ENCODE peak calls at places on chromosomes 12 and 14, in eight cellular contexts. F, Y, M, E, I, H, B and N are unnamed samples.

GRCh38 chr12:22626429-22626828 is 1.5 kb downstream of the ETNK1 start:
- DNase-seq in M (no peak), E (no peak), F (no peak), I (no peak), B (no peak), Y (peak), H (no peak), N (no peak)

GRCh38 chr14:84162658-84163057 is 1367.3 kb upstream of the FLRT2 start:
- DNase-seq in H (no peak), E (no peak), Y (peak), I (no peak), M (peak), B (no peak), F (no peak), N (no peak)

GRCh38 chr12:108228746-108229145 is 99.7 kb downstream of the WSCD2 start:
- DNase-seq in H (no peak), F (no peak), Y (no peak), M (no peak), B (no peak), E (no peak), I (no peak), N (no peak)

GRCh38 chr12:94873368-94874085 is 130.0 kb downstream of the NDUFA12 start:
- DNase-seq in B (peak), Y (no peak), F (no peak), I (no peak), E (peak), H (no peak), M (peak), N (no peak)

GRCh38 chr14:95102678-95103039 is 54.7 kb downstream of the DICER1 start:
- DNase-seq in M (no peak), E (no peak), B (no peak), Y (peak), F (no peak), I (no peak), H (no peak), N (no peak)

GRCh38 chr12:10191865-10192264 is 13.0 kb downstream of the TMEM52B start:
- DNase-seq in H (no peak), Y (peak), F (no peak), E (no peak), I (no peak), B (no peak), M (no peak), N (no peak)

GRCh38 chr14:98931126-98931525 is 340.9 kb downstream of the BCL11B start:
- DNase-seq in E (no peak), B (no peak), F (no peak), H (no peak), Y (no peak), I (no peak), M (no peak), N (no peak)

GRCh38 chr14:101511199-101511598 is 50.1 kb upstream of the DIO3 start:
- DNase-seq in I (no peak), F (no peak), E (no peak), H (no peak), M (no peak), B (no peak), Y (no peak), N (no peak)

GRCh38 chr12:119036878-119037493 is 55.6 kb downstream of the SRRM4 start:
- DNase-seq in Y (peak), H (no peak), M (peak), E (no peak), I (no peak), B (no peak), F (no peak), N (no peak)

GRCh38 chr12:81221681-81222080 is 143.8 kb downstream of the ACSS3 start:
- DNase-seq in B (no peak), Y (no peak), F (no peak), E (no peak), I (no peak), M (no peak), H (no peak), N (no peak)

GRCh38 chr14:96897184-96897583 is 100.0 kb downstream of the VRK1 start:
- DNase-seq in I (no peak), B (no peak), Y (no peak), F (no peak), H (no peak), E (no peak), M (no peak), N (no peak)

GRCh38 chr14:100102156-100102785 is 37.0 kb downstream of the EVL start:
- DNase-seq in H (no peak), B (no peak), E (no peak), M (no peak), Y (no peak), I (peak), F (no peak), N (no peak)

GRCh38 chr12:118126119-118126757 is 9.7 kb upstream of the PEBP1 start:
- DNase-seq in E (peak), H (no peak), Y (no peak), F (no peak), B (no peak), M (no peak), I (no peak), N (no peak)

GRCh38 chr12:7373226-7373625 is 69.4 kb downstream of the ACSM4 start:
- DNase-seq in H (no peak), F (no peak), I (peak), E (no peak), B (no peak), M (peak), Y (no peak), N (no peak)

GRCh38 chr12:25771062-25771461 is 187.4 kb upstream of the RASSF8 start:
- DNase-seq in F (no peak), H (no peak), E (no peak), B (no peak), I (no peak), Y (no peak), M (no peak), N (no peak)

DNA sequence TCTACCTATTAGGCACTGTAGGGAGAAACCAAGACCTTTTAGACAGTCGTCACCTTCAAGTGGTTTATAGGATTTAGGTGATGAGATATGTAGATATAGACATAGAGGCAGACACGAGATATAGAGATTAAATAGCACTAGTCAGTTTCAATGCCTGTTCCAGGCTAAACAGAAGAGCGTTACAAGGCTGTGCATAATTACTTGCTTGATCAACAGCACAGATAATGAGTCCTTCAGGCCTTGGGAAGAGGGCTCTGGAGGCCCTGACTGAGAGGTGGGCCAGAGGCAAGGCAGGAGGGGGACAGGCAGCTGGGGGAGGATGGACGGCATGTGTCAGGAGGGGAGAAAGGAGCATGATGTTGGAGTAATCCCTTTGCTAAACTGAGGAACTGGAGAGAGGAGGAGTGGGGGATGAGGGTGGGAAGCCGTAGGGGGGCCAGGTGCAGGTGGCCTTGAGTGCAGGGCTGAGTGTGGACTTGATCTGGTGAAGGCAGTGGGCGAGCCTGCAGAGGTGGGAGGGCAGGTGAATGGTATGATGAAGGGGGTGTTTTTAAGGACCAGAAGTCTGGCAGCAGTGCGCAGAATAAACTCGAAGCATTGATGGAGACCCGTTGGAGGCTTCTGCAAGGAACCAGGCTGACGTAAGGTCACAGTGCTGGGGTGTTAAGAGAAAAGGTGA is 43.9 kb upstream of the ATP23 start:
- DNase-seq in I (no peak), E (no peak), B (no peak), F (no peak), H (no peak), Y (no peak), M (peak), N (no peak)
- H3K4me3 ChIP-seq in I (peak), E (peak), B (peak), F (no peak), H (peak), Y (peak), M (peak), N (no peak)

GRCh38 chr14:52547027-52547426 is 5.3 kb downstream of the TXNDC16 start:
- DNase-seq in H (no peak), E (no peak), F (no peak), Y (no peak), M (no peak), I (no peak), B (no peak), N (no peak)

GRCh38 chr14:52546318-52546670 is 6.0 kb downstream of the TXNDC16 start:
- DNase-seq in E (no peak), Y (no peak), B (no peak), I (no peak), M (no peak), F (no peak), H (no peak), N (no peak)

GRCh38 chr14:52545584-52546317 is 6.6 kb downstream of the TXNDC16 start:
- DNase-seq in I (no peak), Y (no peak), B (no peak), H (no peak), M (no peak), F (no peak), E (no peak), N (peak)

GRCh38 chr14:52550661-52551060 is 1.6 kb downstream of the TXNDC16 start:
- DNase-seq in I (no peak), M (no peak), H (no peak), F (no peak), B (no peak), E (no peak), Y (no peak), N (no peak)

DNA sequence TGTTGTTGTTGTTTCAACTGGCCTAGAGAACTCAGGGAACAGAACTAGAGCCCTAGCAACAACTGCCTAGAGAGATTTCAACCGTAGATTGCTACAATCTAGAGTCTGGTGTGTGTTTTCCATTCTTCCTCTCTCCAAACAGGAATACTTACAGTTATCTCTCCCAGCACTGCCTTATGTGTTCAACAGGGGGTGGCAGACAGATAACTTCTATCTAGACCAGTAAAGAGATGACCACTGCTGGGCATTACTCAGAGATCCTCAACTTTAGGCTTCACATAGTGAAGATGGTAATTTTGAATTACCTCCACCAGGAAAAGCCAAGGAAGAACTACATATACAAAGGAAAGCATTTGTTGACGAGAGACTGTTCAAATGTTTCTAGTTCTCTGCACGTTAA is 4.8 kb downstream of the TXNDC16 start:
- DNase-seq in Y (no peak), H (no peak), M (no peak), I (no peak), E (no peak), F (no peak), B (no peak), N (no peak)
- TF ChIP-seq CTCF in Y (no peak), H (no peak), M (no peak), I (no peak), E (no peak), F (peak), B (no peak), N (no peak)

GRCh38 chr12:12733118-12733517 is 15.9 kb downstream of the CDKN1B start:
- DNase-seq in I (no peak), M (no peak), E (no peak), B (no peak), Y (no peak), H (no peak), F (no peak), N (no peak)
- H3K4me3 ChIP-seq in I (no peak), M (no peak), E (no peak), B (no peak), Y (no peak), H (no peak), F (no peak), N (no peak)

DNA sequence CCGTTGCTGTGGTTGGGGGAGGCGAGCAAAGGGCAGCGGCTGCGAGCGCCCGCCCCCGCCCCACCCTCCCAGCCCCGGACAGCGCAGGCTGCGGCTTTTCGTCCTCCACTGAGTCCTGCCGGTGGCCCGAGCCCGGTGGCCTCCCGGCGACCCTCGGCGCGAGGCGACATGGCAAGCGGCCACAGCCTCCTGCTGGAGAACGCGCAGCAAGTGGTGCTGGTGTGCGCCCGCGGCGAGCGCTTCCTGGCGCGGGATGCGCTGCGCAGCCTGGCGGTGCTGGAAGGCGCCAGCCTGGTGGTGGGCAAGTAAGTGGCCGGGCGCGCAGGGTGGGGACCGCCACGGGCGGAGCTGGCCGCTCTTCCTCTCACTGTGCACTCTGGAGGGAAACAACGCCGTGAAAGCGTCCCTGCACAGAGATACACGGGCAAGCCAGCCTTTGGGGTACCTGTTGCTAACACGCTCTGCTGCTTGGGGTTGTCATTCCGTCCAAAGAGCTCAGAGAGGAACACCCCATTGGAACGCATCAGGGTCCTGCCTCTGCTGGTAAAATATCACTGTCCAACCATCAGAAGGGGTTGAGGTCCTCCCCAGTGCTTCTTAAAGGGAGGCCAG is at the start of gene AMDHD1:
- DNase-seq in B (peak), F (peak), M (peak), E (peak), I (no peak), H (no peak), Y (peak), N (peak)
- TF ChIP-seq CTCF in B (peak), F (peak), M (peak), E (peak), I (peak), H (peak), Y (peak), N (peak)